ENCODE peak calls at places on chromosomes 2 and 18, in seven cellular contexts. I is fibroblast of pulmonary artery; X is cardiac fibroblast; R is heart right ventricle; G is fibroblast of mammary gland; H is activated naive CD4-positive, alpha-beta T cell; K is SHP77 treated with DMSO at 0.1 percent for 48 hours. W is an unnamed sample.

GRCh38 chr18:2932247-2933181 is 80.4 kb downstream of the LPIN2 start:
- DNase-seq in G (peak), X (peak), I (peak), R (peak), K (peak), H (no peak), W (no peak)

GRCh38 chr2:15755528-15755927 is 163.9 kb downstream of the DDX1 start:
- DNase-seq in G (no peak), R (no peak), K (no peak), I (no peak), H (no peak), X (no peak), W (no peak)

GRCh38 chr2:172090947-172091625 is 5.8 kb downstream of the DLX1 start:
- DNase-seq in X (no peak), H (no peak), G (no peak), R (no peak), I (no peak), K (no peak), W (no peak)

GRCh38 chr2:12436483-12436882 is 280.3 kb upstream of the TRIB2 start:
- DNase-seq in X (no peak), H (no peak), I (no peak), R (no peak), K (no peak), G (no peak), W (no peak)

GRCh38 chr18:50651334-50651733 is 91.4 kb downstream of the MAPK4 start:
- DNase-seq in R (no peak), G (no peak), X (no peak), K (no peak), H (no peak), I (no peak), W (no peak)

GRCh38 chr2:233247116-233247515 is 4.4 kb upstream of the ATG16L1 start:
- DNase-seq in R (no peak), K (no peak), G (no peak), I (no peak), H (no peak), X (no peak), W (no peak)

GRCh38 chr2:10620481-10620880 is 69.3 kb downstream of the NOL10 start:
- DNase-seq in G (peak), X (peak), H (no peak), K (no peak), I (peak), R (no peak), W (no peak)

GRCh38 chr2:241897231-241897916 is 27.8 kb downstream of the RTP5 start:
- DNase-seq in H (no peak), I (no peak), G (no peak), R (no peak), X (no peak), K (no peak), W (peak)

GRCh38 chr2:164717000-164717597 is 95.8 kb upstream of the GRB14 start:
- DNase-seq in K (no peak), X (peak), R (no peak), G (peak), H (no peak), I (peak), W (no peak)

GRCh38 chr2:105553538-105554196 is 154.8 kb upstream of the FHL2 start:
- DNase-seq in G (no peak), K (no peak), H (no peak), I (peak), X (peak), R (no peak), W (no peak)

GRCh38 chr18:33541316-33541715 is 36.7 kb upstream of the ASXL3 start:
- DNase-seq in I (no peak), X (no peak), R (no peak), H (no peak), G (no peak), K (no peak), W (no peak)

GRCh38 chr2:204892506-204893255 is 347.4 kb downstream of the PARD3B start:
- DNase-seq in K (no peak), X (no peak), H (no peak), R (no peak), I (peak), G (peak), W (no peak)

GRCh38 chr2:5981241-5982055 is 289.3 kb downstream of the SOX11 start:
- DNase-seq in K (peak), G (no peak), I (no peak), H (no peak), R (no peak), X (no peak), W (peak)

GRCh38 chr18:73942956-73943355 is 204.7 kb downstream of the FBXO15 start:
- DNase-seq in I (no peak), X (no peak), K (no peak), G (no peak), H (no peak), R (no peak), W (no peak)

GRCh38 chr18:32422185-32422584 is 48.5 kb downstream of the GAREM1 start:
- DNase-seq in H (no peak), I (no peak), G (no peak), R (no peak), K (no peak), X (no peak), W (no peak)

GRCh38 chr2:201118957-201119848 is 3.2 kb downstream of the CFLAR start:
- DNase-seq in K (no peak), G (peak), R (no peak), H (no peak), I (peak), X (peak), W (no peak)

GRCh38 chr2:202387608-202388342 is 11.6 kb downstream of the BMPR2 start:
- DNase-seq in H (no peak), G (peak), K (no peak), R (no peak), X (peak), I (peak), W (no peak)

GRCh38 chr2:54457326-54458023 is 1.3 kb downstream of the SPTBN1 start:
- DNase-seq in I (no peak), G (peak), X (no peak), K (peak), H (no peak), R (no peak), W (no peak)

GRCh38 chr2:168119519-168120141 is 127.8 kb downstream of the STK39 start:
- DNase-seq in K (no peak), R (peak), G (peak), I (peak), X (peak), H (no peak), W (no peak)

GRCh38 chr2:96082211-96083063 is 33.9 kb downstream of the ADRA2B start:
- DNase-seq in I (no peak), X (no peak), H (no peak), G (no peak), K (no peak), R (peak), W (no peak)

GRCh38 chr2:53268626-53269025 is 499.0 kb upstream of the CHAC2 start:
- DNase-seq in R (no peak), G (no peak), H (no peak), I (no peak), K (no peak), X (no peak), W (no peak)

GRCh38 chr2:66984864-66985263 is 412.3 kb upstream of the ETAA1 start:
- DNase-seq in R (no peak), X (no peak), G (no peak), K (no peak), H (no peak), I (no peak), W (no peak)

GRCh38 chr2:55311444-55311870 is 42.4 kb upstream of the MTIF2 start:
- DNase-seq in I (peak), K (no peak), R (no peak), H (no peak), G (peak), X (peak), W (no peak)

GRCh38 chr18:57649536-57650495 is 28.2 kb upstream of the NARS1 start:
- DNase-seq in K (no peak), X (peak), H (no peak), I (peak), G (peak), R (no peak), W (no peak)

GRCh38 chr2:144912206-144912605 is 392.3 kb upstream of the ZEB2 start:
- DNase-seq in R (no peak), K (no peak), I (no peak), X (no peak), G (no peak), H (no peak), W (no peak)

GRCh38 chr2:240584486-240585031 is 2.0 kb upstream of the CAPN10 start:
- DNase-seq in G (peak), K (no peak), I (peak), X (peak), H (no peak), R (no peak), W (no peak)

GRCh38 chr2:167579826-167580225 is 667.6 kb downstream of the STK39 start:
- DNase-seq in I (peak), X (no peak), H (no peak), R (no peak), G (no peak), K (no peak), W (no peak)

GRCh38 chr18:44938396-44939036 is 257.8 kb downstream of the SETBP1 start:
- DNase-seq in H (no peak), G (no peak), X (no peak), R (no peak), K (peak), I (no peak), W (no peak)

GRCh38 chr18:59902180-59902992 is 2.6 kb downstream of the PMAIP1 start:
- DNase-seq in K (no peak), X (no peak), H (no peak), I (peak), R (no peak), G (peak), W (no peak)

GRCh38 chr18:57077786-57078552 is 68.9 kb upstream of the BOD1L2 start:
- DNase-seq in G (no peak), H (no peak), R (no peak), I (no peak), K (no peak), X (no peak), W (no peak)